ENCODE peak calls at places on chromosome 2, in six cellular contexts. Q is stimulated activated CD8-positive, alpha-beta memory T cell treated with anti-CD3 and anti-CD28 coated beads, Interleukin-2, amount 100 ng/mL, for 48 hours; F is AG08395; I is caudate nucleus; H is hepatocyte; W is H9. M is an unnamed sample.

GRCh38 chr2:228257379-228257778 is 75.9 kb upstream of the SPHKAP start:
- DNase-seq in Q (no peak), F (no peak), I (no peak), H (no peak), W (no peak), M (no peak)

GRCh38 chr2:120864981-120865380 is 129.3 kb downstream of the GLI2 start:
- DNase-seq in Q (no peak), F (peak), I (no peak), H (no peak), W (no peak), M (no peak)

GRCh38 chr2:73070651-73071451 is 661 bp downstream of the SFXN5 start:
- DNase-seq in Q (peak), F (peak), I (peak), H (peak), W (peak), M (peak)

GRCh38 chr2:207333599-207334308 is 168.0 kb upstream of the KLF7 start:
- DNase-seq in Q (no peak), F (no peak), I (no peak), H (no peak), W (no peak), M (no peak)

GRCh38 chr2:121663458-121663857 is 14.2 kb upstream of the CLASP1 start:
- DNase-seq in Q (no peak), F (no peak), I (no peak), H (no peak), W (no peak), M (no peak)

GRCh38 chr2:26569216-26570082 is 71.7 kb downstream of the CIB4 start:
- DNase-seq in Q (no peak), F (no peak), I (no peak), H (no peak), W (no peak), M (peak)

GRCh38 chr2:191646612-191646902 is 31.4 kb upstream of the NABP1 start:
- DNase-seq in Q (no peak), F (peak), I (no peak), H (no peak), W (no peak), M (no peak)

GRCh38 chr2:20633794-20634259 is 17.1 kb downstream of the HS1BP3 start:
- DNase-seq in Q (no peak), F (no peak), I (no peak), H (peak), W (no peak), M (no peak)

GRCh38 chr2:156322681-156323211 is 9.8 kb downstream of the NR4A2 start:
- DNase-seq in Q (no peak), F (no peak), I (no peak), H (no peak), W (peak), M (no peak)

GRCh38 chr2:20496942-20497341 is 50.1 kb downstream of the RHOB start:
- DNase-seq in Q (no peak), F (no peak), I (no peak), H (no peak), W (no peak), M (no peak)

GRCh38 chr2:119088416-119088815 is 70.1 kb downstream of the C1QL2 start:
- DNase-seq in Q (no peak), F (no peak), I (no peak), H (no peak), W (no peak), M (no peak)

GRCh38 chr2:145750074-145750473 is 1230.2 kb upstream of the ZEB2 start:
- DNase-seq in Q (no peak), F (no peak), I (no peak), H (no peak), W (no peak), M (no peak)